ENCODE peak calls at places on chromosomes 5 and 9, in nine cellular contexts. O, F, B, T, Z, V, Y, W and M are unnamed samples.

GRCh38 chr5:64784451-64785025 is 15.8 kb downstream of the CWC27 start:
- DNase-seq in Z (peak; percentile 65), W (peak; percentile 13), F (peak; percentile 77), O (peak; percentile 14), B (peak; percentile 87), V (peak; percentile 75), Y (peak; percentile 78), T (peak; percentile 93), M (peak; percentile 82)

GRCh38 chr9:114124666-114125580 is 25.8 kb upstream of the KIF12 start:
- DNase-seq in B (peak; percentile 54), O (no peak), W (no peak), V (no peak), Y (no peak), Z (no peak), T (no peak), F (no peak), M (no peak)

GRCh38 chr5:22889714-22890113 is 36.6 kb upstream of the CDH12 start:
- DNase-seq in Y (no peak), W (no peak), Z (no peak), V (peak; percentile 36), F (no peak), O (no peak), T (no peak), B (no peak), M (no peak)

GRCh38 chr5:123120197-123120596 is 31.2 kb downstream of the PRDM6 start:
- DNase-seq in Y (no peak), O (no peak), F (no peak), T (no peak), V (no peak), Z (no peak), B (no peak), W (no peak), M (no peak)

GRCh38 chr5:129904667-129905466 is 602 bp downstream of the CHSY3 start:
- DNase-seq in O (peak; percentile 19), T (peak; percentile 49), F (peak; percentile 5), W (no peak), Y (peak; percentile 64), B (peak; percentile 40), V (no peak), Z (no peak), M (no peak)

GRCh38 chr5:132951858-132952257 is 11.6 kb downstream of the AFF4 start:
- DNase-seq in W (no peak), Y (no peak), Z (no peak), O (no peak), V (no peak), B (no peak), F (no peak), T (no peak), M (no peak)

GRCh38 chr9:111108946-111109345 is 70.7 kb upstream of the LPAR1 start:
- DNase-seq in T (no peak), Y (no peak), V (no peak), F (no peak), Z (no peak), O (no peak), W (no peak), B (no peak), M (no peak)

GRCh38 chr9:95422650-95423049 is 94.1 kb downstream of the PTCH1 start:
- DNase-seq in T (no peak), B (no peak), Z (no peak), O (no peak), W (no peak), F (no peak), V (no peak), Y (no peak), M (no peak)

GRCh38 chr9:16361118-16361517 is 509.4 kb downstream of the BNC2 start:
- DNase-seq in W (no peak), O (no peak), Y (no peak), F (no peak), V (peak; percentile 11), T (no peak), B (no peak), Z (no peak), M (no peak)

GRCh38 chr9:90807006-90807405 is 5.4 kb downstream of the SYK start:
- DNase-seq in F (no peak), O (no peak), Z (no peak), V (no peak), T (no peak), B (no peak), W (no peak), Y (no peak), M (no peak)

GRCh38 chr9:36729902-36730301 is 157.2 kb downstream of the MELK start:
- DNase-seq in B (no peak), T (no peak), Z (no peak), V (peak; percentile 3), F (no peak), O (no peak), Y (no peak), W (no peak), M (no peak)

GRCh38 chr5:133427121-133427777 is 185.1 kb downstream of the FSTL4 start:
- DNase-seq in F (no peak), W (no peak), Z (no peak), T (no peak), V (no peak), Y (no peak), B (no peak), O (no peak), M (no peak)

GRCh38 chr5:83401775-83402174 is 69.8 kb upstream of the VCAN start:
- DNase-seq in Z (no peak), F (no peak), O (no peak), T (no peak), Y (no peak), W (no peak), V (no peak), B (peak; percentile 17), M (no peak)

GRCh38 chr5:143573568-143574170 is 170.2 kb upstream of the NR3C1 start:
- DNase-seq in V (no peak), Y (no peak), B (no peak), O (no peak), F (no peak), T (no peak), Z (no peak), W (no peak), M (no peak)

GRCh38 chr9:27247756-27248155 is 49.2 kb downstream of the EQTN start:
- DNase-seq in Y (no peak), B (peak; percentile 54), O (no peak), Z (no peak), F (no peak), V (peak; percentile 63), W (no peak), T (peak; percentile 76), M (peak; percentile 50)

GRCh38 chr5:132459983-132460834 is 30.4 kb downstream of the IRF1 start:
- DNase-seq in V (no peak), O (no peak), F (no peak), W (no peak), B (no peak), T (no peak), Y (peak; percentile 60), Z (no peak), M (no peak)

GRCh38 chr5:13865317-13865716 is 79.2 kb downstream of the DNAH5 start:
- DNase-seq in T (no peak), V (no peak), Z (no peak), W (no peak), O (no peak), Y (no peak), F (no peak), B (no peak), M (no peak)

GRCh38 chr5:158198636-158199035 is 339.7 kb upstream of the CLINT1 start:
- DNase-seq in T (no peak), Y (no peak), W (no peak), B (no peak), Z (no peak), O (no peak), V (no peak), F (no peak), M (no peak)

GRCh38 chr9:33623658-33624586 is 99.9 kb downstream of the ANKRD18B start:
- DNase-seq in Z (peak; percentile 73), V (peak; percentile 88), B (peak; percentile 79), T (peak; percentile 83), W (no peak), O (peak; percentile 32), F (peak; percentile 74), Y (no peak), M (peak; percentile 82)
- H3K36me3 ChIP-seq in Z (no peaks in the 10 kb centered on the region), V (no peaks in the 10 kb centered on the region), B (no peaks in the 10 kb centered on the region), T (no peaks in the 10 kb centered on the region), W (no peaks in the 10 kb centered on the region), O (no peaks in the 10 kb centered on the region), F (no peaks in the 10 kb centered on the region), Y (no peaks in the 10 kb centered on the region), M (no peaks in the 10 kb centered on the region)

DNA sequence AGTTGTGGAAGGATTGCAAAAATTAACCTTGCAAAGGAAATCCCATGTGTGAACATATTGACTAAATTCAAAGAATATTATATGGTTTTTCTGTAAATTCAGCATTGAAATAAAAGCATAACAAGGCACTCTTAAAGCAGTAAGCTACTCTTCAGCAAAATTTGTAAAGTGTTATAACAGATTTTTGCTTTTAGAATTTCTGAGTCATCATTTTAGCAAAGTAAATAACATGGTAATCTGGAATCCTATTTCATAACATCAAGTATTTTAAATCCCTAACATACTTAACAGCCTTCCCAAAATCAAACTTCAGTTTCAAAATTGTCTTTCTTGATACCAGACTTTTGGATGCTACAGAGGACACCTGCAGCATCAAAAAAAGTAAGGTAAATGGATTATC is 436.0 kb upstream of the CDH9 start:
- DNase-seq in F (no peak), W (no peak), Z (no peak), B (no peak), V (no peak), Y (no peak), O (no peak), T (no peak), M (no peak)
- H3K9me3 ChIP-seq in F (no peaks in the 10 kb centered on the region), W (no peaks in the 10 kb centered on the region), Z (no peaks in the 10 kb centered on the region), B (no peaks in the 10 kb centered on the region), V (peaks cover 6% of the 10 kb centered on the region), Y (no peaks in the 10 kb centered on the region), O (no peaks in the 10 kb centered on the region), T (no peaks in the 10 kb centered on the region), M (no peaks in the 10 kb centered on the region)

GRCh38 chr5:181054138-181054537 is 14.1 kb downstream of the BTNL9 start:
- DNase-seq in F (no peak), V (no peak), T (no peak), B (no peak), Z (no peak), W (no peak), O (no peak), Y (no peak), M (no peak)
- H3K4me3 ChIP-seq in F (no peak overlapping the region), V (peak overlapping the region; percentile 74), T (no peak overlapping the region), B (no peak overlapping the region), Z (no peak overlapping the region), W (no peak overlapping the region), O (peak overlapping the region; percentile 56), Y (no peak overlapping the region), M (no peak overlapping the region)

GRCh38 chr5:43298459-43298858 is 14.8 kb downstream of the HMGCS1 start:
- DNase-seq in W (no peak), T (no peak), B (no peak), Y (no peak), V (no peak), Z (no peak), F (no peak), O (no peak), M (no peak)

GRCh38 chr5:43296835-43297234 is 16.4 kb downstream of the HMGCS1 start:
- DNase-seq in F (no peak), T (no peak), W (no peak), Y (no peak), Z (no peak), B (no peak), O (no peak), V (no peak), M (no peak)

GRCh38 chr5:43290726-43291125 is 22.5 kb downstream of the HMGCS1 start:
- DNase-seq in Y (no peak), O (no peak), W (no peak), V (peak; percentile 42), F (no peak), B (no peak), T (no peak), Z (no peak), M (no peak)

GRCh38 chr5:43294226-43294625 is 19.0 kb downstream of the HMGCS1 start:
- DNase-seq in V (peak; percentile 61), O (no peak), Z (no peak), F (no peak), Y (no peak), W (no peak), B (no peak), T (no peak), M (no peak)

GRCh38 chr5:43295202-43295601 is 18.0 kb downstream of the HMGCS1 start:
- DNase-seq in T (no peak), V (no peak), Z (no peak), O (no peak), Y (no peak), W (no peak), B (no peak), F (no peak), M (no peak)
- H3K36me3 ChIP-seq in T (peaks cover 10% of the 10 kb centered on the region), V (peaks cover 82% of the 10 kb centered on the region), Z (peaks cover 61% of the 10 kb centered on the region), O (peaks cover 86% of the 10 kb centered on the region), Y (peaks cover 33% of the 10 kb centered on the region), W (peaks cover 100% of the 10 kb centered on the region), B (peaks cover 73% of the 10 kb centered on the region), F (no peaks in the 10 kb centered on the region), M (peaks cover 87% of the 10 kb centered on the region)